ENCODE peak calls at places on chromosomes 7 and 10, in eight cellular contexts. J is mammary epithelial cell, Q is colonic mucosa, E is neuronal stem cell, X is brain microvascular endothelial cell, P is Panc1, C is tibial nerve, Y is fibroblast of mammary gland. U is an unnamed sample.

GRCh38 chr7:88455696-88456095 is 149.0 kb upstream of the STEAP4 start:
- DNase-seq in J (peak; percentile 7), Q (no peak), E (no peak), X (no peak), P (no peak), C (no peak), Y (no peak), U (peak; percentile 1)

GRCh38 chr7:3140834-3141233 is 97.2 kb upstream of the CARD11 start:
- DNase-seq in J (no peak), Q (no peak), E (no peak), X (no peak), P (no peak), C (no peak), Y (no peak), U (no peak)

GRCh38 chr10:13613519-13613918 is 26.8 kb downstream of the PRPF18 start:
- DNase-seq in J (no peak), Q (no peak), E (no peak), X (peak; percentile 52), P (no peak), C (no peak), Y (peak; percentile 52), U (peak; percentile 79)

GRCh38 chr10:125662616-125663015 is 20.3 kb downstream of the TEX36 start:
- DNase-seq in J (peak; percentile 36), Q (no peak), E (no peak), X (peak; percentile 2), P (no peak), C (no peak), Y (no peak), U (peak; percentile 25)

GRCh38 chr10:115654961-115655360 is 561.8 kb downstream of the ATRNL1 start:
- DNase-seq in J (no peak), Q (no peak), E (no peak), X (peak; percentile 22), P (no peak), C (no peak), Y (peak; percentile 36), U (no peak)

GRCh38 chr7:90271753-90272152 is 26.8 kb downstream of the CFAP69 start:
- DNase-seq in J (peak; percentile 7), Q (no peak), E (no peak), X (peak; percentile 16), P (no peak), C (no peak), Y (peak; percentile 92), U (peak; percentile 69)

GRCh38 chr10:3873728-3874461 is 88.9 kb upstream of the KLF6 start:
- DNase-seq in J (peak; percentile 71), Q (no peak), E (peak; percentile 20), X (peak; percentile 72), P (no peak), C (no peak), Y (peak; percentile 75), U (peak; percentile 92)

GRCh38 chr10:1089017-1089689 is 33.0 kb downstream of the WDR37 start:
- DNase-seq in J (no peak), Q (no peak), E (no peak), X (no peak), P (no peak), C (no peak), Y (no peak), U (no peak)

GRCh38 chr10:28263136-28263857 is 39.6 kb downstream of the MPP7 start:
- DNase-seq in J (no peak), Q (peak; percentile 66), E (no peak), X (no peak), P (no peak), C (no peak), Y (no peak), U (no peak)

GRCh38 chr7:124692420-124692819 is 73.2 kb downstream of the GPR37 start:
- DNase-seq in J (no peak), Q (no peak), E (no peak), X (no peak), P (no peak), C (no peak), Y (no peak), U (no peak)

GRCh38 chr10:47198221-47198620 is 101.8 kb upstream of the GDF10 start:
- DNase-seq in J (no peak), Q (no peak), E (no peak), X (no peak), P (no peak), C (no peak), Y (no peak), U (no peak)

GRCh38 chr10:73649876-73650536 is 5.8 kb downstream of the SYNPO2L start:
- DNase-seq in J (no peak), Q (no peak), E (no peak), X (no peak), P (no peak), C (no peak), Y (peak; percentile 32), U (peak; percentile 54)

GRCh38 chr7:159138508-159138907 is 6.2 kb downstream of the VIPR2 start:
- DNase-seq in J (no peak), Q (no peak), E (no peak), X (no peak), P (no peak), C (no peak), Y (no peak), U (no peak)

GRCh38 chr10:79608505-79609375 is 2.0 kb upstream of the SFTPA1 start:
- DNase-seq in J (no peak), Q (peak; percentile 34), E (peak; percentile 3), X (no peak), P (no peak), C (no peak), Y (peak; percentile 31), U (peak; percentile 33)

GRCh38 chr7:120550494-120551048 is 277.6 kb downstream of the KCND2 start:
- DNase-seq in J (peak; percentile 8), Q (no peak), E (no peak), X (peak; percentile 46), P (no peak), C (no peak), Y (peak; percentile 74), U (peak; percentile 71)

GRCh38 chr7:107694395-107694794 is 33.8 kb downstream of the SLC26A4 start:
- DNase-seq in J (peak; percentile 13), Q (no peak), E (no peak), X (no peak), P (no peak), C (no peak), Y (peak; percentile 29), U (peak; percentile 53)

GRCh38 chr10:121324678-121325213 is 273.5 kb downstream of the FGFR2 start:
- DNase-seq in J (peak; percentile 70), Q (no peak), E (no peak), X (no peak), P (no peak), C (no peak), Y (no peak), U (no peak)

GRCh38 chr7:148753224-148753623 is 54.5 kb downstream of the CUL1 start:
- DNase-seq in J (no peak), Q (no peak), E (no peak), X (peak; percentile 42), P (no peak), C (no peak), Y (no peak), U (peak; percentile 65)

GRCh38 chr10:72001026-72001380 is 36.8 kb downstream of the CHST3 start:
- DNase-seq in J (no peak), Q (no peak), E (no peak), X (no peak), P (no peak), C (no peak), Y (no peak), U (no peak)

GRCh38 chr7:101696-102376 is 90.5 kb upstream of the FAM20C start:
- DNase-seq in J (peak; percentile 76), Q (no peak), E (no peak), X (peak; percentile 22), P (peak; percentile 22), C (no peak), Y (peak; percentile 94), U (no peak)

GRCh38 chr10:77350134-77350533 is 287.5 kb downstream of the KCNMA1 start:
- DNase-seq in J (peak; percentile 46), Q (no peak), E (no peak), X (no peak), P (no peak), C (no peak), Y (no peak), U (no peak)

GRCh38 chr10:69461327-69462025 is 10.2 kb downstream of the TSPAN15 start:
- DNase-seq in J (no peak), Q (no peak), E (no peak), X (no peak), P (no peak), C (no peak), Y (no peak), U (no peak)
- H3K4me3 ChIP-seq in J (no peak overlapping the region), Q (no peak overlapping the region), E (no peak overlapping the region), X (no peak overlapping the region), P (no peak overlapping the region), C (no peak overlapping the region), Y (no peak overlapping the region), U (no peak overlapping the region)

DNA sequence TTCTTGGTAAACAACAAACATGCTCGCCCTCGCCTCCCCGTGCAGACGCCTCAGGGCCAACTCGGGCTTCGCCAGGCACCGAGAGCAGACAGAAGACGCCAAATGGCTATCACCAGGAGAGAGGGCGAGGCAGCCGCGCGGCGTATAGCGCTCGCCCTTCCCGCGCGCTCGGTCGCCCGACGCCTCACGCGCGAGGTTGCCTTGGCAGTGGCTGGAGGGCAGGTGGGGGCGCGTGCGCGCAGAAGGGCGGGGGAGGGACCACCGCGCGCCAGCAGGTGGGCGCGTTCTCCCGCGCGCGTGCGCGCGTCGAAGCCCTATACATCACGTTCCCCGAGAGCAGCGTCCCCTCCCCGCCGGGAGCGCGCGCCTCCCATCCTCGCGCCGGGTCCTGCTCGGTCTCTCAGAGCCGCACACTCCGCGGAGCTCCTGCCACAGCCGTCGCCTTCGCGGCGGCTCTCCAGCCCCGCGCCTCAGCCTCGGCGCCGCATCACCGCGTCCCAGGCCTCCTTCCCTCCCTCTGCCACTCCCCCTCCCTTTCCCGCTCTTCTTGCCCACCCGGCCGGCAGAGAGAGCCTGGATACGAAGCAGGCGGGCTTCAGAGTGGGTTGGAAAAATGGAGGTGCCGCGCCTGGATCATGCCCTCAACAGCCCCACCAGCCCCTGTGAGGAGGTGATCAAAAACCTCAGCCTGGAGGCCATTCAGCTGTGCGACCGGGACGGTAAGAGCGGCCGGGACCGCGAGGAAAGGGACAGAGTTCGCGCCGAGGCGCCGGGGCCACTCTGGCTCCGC is at the start of gene PHYHIPL:
- DNase-seq in J (peak; percentile 5), Q (no peak), E (peak; percentile 63), X (peak; percentile 0), P (no peak), C (no peak), Y (no peak), U (no peak)
- H3K4me3 ChIP-seq in J (peak within 1 kb of the TSS; percentile 16), Q (peak within 1 kb of the TSS; percentile 27), E (peak within 1 kb of the TSS; percentile 47), X (peak within 1 kb of the TSS; percentile 39), P (no peak within 1 kb of the TSS), C (peak within 1 kb of the TSS; percentile 37), Y (peak within 1 kb of the TSS; percentile 15), U (peak within 1 kb of the TSS; percentile 20)

GRCh38 chr7:155763122-155763521 is 49.1 kb downstream of the SHH start:
- DNase-seq in J (no peak), Q (no peak), E (no peak), X (no peak), P (no peak), C (no peak), Y (no peak), U (peak; percentile 83)
- H3K4me3 ChIP-seq in J (no peak overlapping the region), Q (no peak overlapping the region), E (no peak overlapping the region), X (no peak overlapping the region), P (no peak overlapping the region), C (no peak overlapping the region), Y (no peak overlapping the region), U (peak overlapping the region; percentile 30)

GRCh38 chr10:35208536-35208935 is 81.9 kb downstream of the CREM start:
- DNase-seq in J (no peak), Q (no peak), E (no peak), X (no peak), P (no peak), C (no peak), Y (peak; percentile 28), U (no peak)
- H3K4me3 ChIP-seq in J (no peak overlapping the region), Q (no peak overlapping the region), E (no peak overlapping the region), X (no peak overlapping the region), P (no peak overlapping the region), C (no peak overlapping the region), Y (no peak overlapping the region), U (no peak overlapping the region)